ENCODE peak calls at places on chromosomes 7 and 10, in four cellular contexts. U is A549, O is HCT116, H is endothelial cell of umbilical vein. A is an unnamed sample.
A peak's percentile ranks its signal among the peaks of the same experiment; 100 is the strongest.

GRCh38 chr7:32214913-32215312 is 144.7 kb upstream of the PDE1C start:
- DNase-seq in H (no peak), O (no peak), U (no peak), A (no peak)

GRCh38 chr10:17652585-17652984 is 8.6 kb downstream of the STAM start:
- DNase-seq in U (no peak), O (no peak), H (no peak), A (no peak)

GRCh38 chr10:58756126-58756525 is 243.5 kb downstream of the BICC1 start:
- DNase-seq in O (no peak), H (no peak), U (no peak), A (no peak)

GRCh38 chr7:151697942-151698341 is 178.2 kb upstream of the RHEB start:
- DNase-seq in O (no peak), H (no peak), U (no peak), A (peak; percentile 41)

GRCh38 chr10:117431160-117431559 is 55.9 kb upstream of the PDZD8 start:
- DNase-seq in O (peak; percentile 28), H (no peak), U (peak; percentile 21), A (peak; percentile 50)

GRCh38 chr7:100567045-100567730 is 6.5 kb downstream of the SAP25 start:
- DNase-seq in U (no peak), H (no peak), O (no peak), A (no peak)

GRCh38 chr7:155815332-155816191 is 3.3 kb upstream of the SHH start:
- DNase-seq in H (peak; percentile 34), U (peak; percentile 81), O (no peak), A (peak; percentile 73)

GRCh38 chr7:87220734-87221215 is 1.2 kb upstream of the TMEM243 start:
- DNase-seq in H (no peak), U (no peak), O (no peak), A (no peak)

GRCh38 chr7:24894670-24895221 is 85.2 kb downstream of the OSBPL3 start:
- DNase-seq in U (no peak), O (no peak), H (no peak), A (no peak)

GRCh38 chr10:132521041-132521465 is 16.5 kb upstream of the INPP5A start:
- DNase-seq in H (no peak), U (no peak), O (no peak), A (no peak)

GRCh38 chr10:44935201-44935960 is 24.2 kb upstream of the RASSF4 start:
- DNase-seq in H (peak; percentile 38), U (no peak), O (no peak), A (no peak)

GRCh38 chr10:118950190-118950658 is 79.3 kb upstream of the NANOS1 start:
- DNase-seq in U (no peak), O (no peak), H (peak; percentile 53), A (peak; percentile 75)

GRCh38 chr10:28880551-28880950 is 203.2 kb downstream of the BAMBI start:
- DNase-seq in H (no peak), U (no peak), O (no peak), A (no peak)

GRCh38 chr10:31120392-31120791 is 88.7 kb upstream of the ZNF438 start:
- DNase-seq in H (no peak), U (no peak), O (no peak), A (no peak)

GRCh38 chr7:44309271-44310091 is 15.9 kb downstream of the CAMK2B start:
- DNase-seq in H (peak; percentile 56), U (no peak), O (no peak), A (peak; percentile 45)

GRCh38 chr10:87090779-87091178 is 3.9 kb downstream of the GLUD1 start:
- DNase-seq in H (peak; percentile 21), O (no peak), U (no peak), A (no peak)

GRCh38 chr10:34854147-34854601 is 39.1 kb upstream of the PARD3 start:
- DNase-seq in H (peak; percentile 53), U (peak; percentile 18), O (no peak), A (no peak)

GRCh38 chr10:122054046-122055025 is 65.4 kb downstream of the TACC2 start:
- DNase-seq in O (peak; percentile 57), H (peak; percentile 71), U (peak; percentile 55), A (peak; percentile 75)

GRCh38 chr10:114208351-114208750 is 29.2 kb downstream of the TDRD1 start:
- DNase-seq in U (no peak), H (no peak), O (no peak), A (no peak)

GRCh38 chr7:141014091-141014490 is 661 bp downstream of the MRPS33 start:
- DNase-seq in H (no peak), O (no peak), U (peak; percentile 25), A (no peak)

GRCh38 chr7:155340071-155340531 is 42.4 kb downstream of the INSIG1 start:
- DNase-seq in O (no peak), U (no peak), H (no peak), A (no peak)

GRCh38 chr7:55131421-55131929 is 112.7 kb downstream of the EGFR start:
- DNase-seq in U (no peak), O (no peak), H (no peak), A (no peak)

GRCh38 chr7:21806388-21806787 is 139.3 kb downstream of the CDCA7L start:
- DNase-seq in U (no peak), H (no peak), O (no peak), A (no peak)

GRCh38 chr7:131613909-131614308 is 57.5 kb upstream of the PODXL start:
- DNase-seq in H (no peak), O (no peak), U (no peak), A (no peak)

GRCh38 chr7:44914992-44915607 is 29.8 kb upstream of the PURB start:
- DNase-seq in U (no peak), O (no peak), H (no peak), A (no peak)

GRCh38 chr10:132063432-132063831 is 2.3 kb upstream of the JAKMIP3 start:
- DNase-seq in O (no peak), U (no peak), H (no peak), A (no peak)

GRCh38 chr7:6438427-6438826 is 9.3 kb downstream of the DAGLB start:
- DNase-seq in U (no peak), O (no peak), H (peak; percentile 73), A (no peak)

GRCh38 chr10:104353325-104354048 is at the start of gene CFAP58:
- DNase-seq in U (peak; percentile 85), O (peak; percentile 89), H (peak; percentile 88), A (peak; percentile 88)

DNA sequence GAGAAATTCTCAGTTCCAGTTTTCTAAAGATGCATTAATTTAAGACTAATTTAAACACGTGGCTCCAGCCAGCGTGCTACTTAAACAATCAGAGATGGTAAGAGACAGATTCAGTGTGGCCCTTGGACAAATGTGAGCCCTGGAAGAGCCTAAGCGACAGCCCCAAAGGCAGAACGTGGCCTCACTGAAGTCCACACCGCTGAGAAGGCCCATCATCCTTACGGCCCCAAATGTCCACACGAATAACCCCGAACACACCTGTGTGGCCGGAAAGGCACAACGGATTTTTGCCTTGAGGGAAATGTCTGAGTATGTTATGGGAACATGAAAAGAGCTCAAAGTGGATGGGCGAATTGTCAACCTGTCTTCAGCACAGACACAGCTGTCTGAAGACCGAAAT is 3.2 kb downstream of the COX19 start:
- DNase-seq in H (no peak), O (no peak), U (no peak), A (no peak)
- TF ChIP-seq POLR2A in H (no peak), O (no peak), U (no peak), A (no peak)

DNA sequence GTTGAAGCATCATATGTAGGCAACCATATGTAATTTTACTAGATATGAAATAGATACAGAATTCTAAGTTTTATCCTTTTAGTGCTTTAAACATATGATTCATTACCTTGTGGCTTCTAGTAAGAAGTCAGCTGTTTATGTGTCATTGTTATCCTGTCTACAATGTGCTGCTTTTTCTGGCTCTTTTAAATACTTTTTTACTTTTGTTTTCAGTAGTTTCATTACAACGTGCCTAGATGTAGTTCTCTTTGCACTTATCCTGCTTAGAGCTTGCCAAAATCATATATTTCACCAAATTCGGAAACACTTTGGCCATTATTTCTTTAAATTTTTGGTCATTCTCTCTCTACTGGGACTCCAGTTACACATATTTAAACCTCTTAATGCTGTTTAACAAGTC is 26.4 kb downstream of the YAE1 start:
- DNase-seq in H (peak; percentile 82), O (no peak), U (no peak), A (no peak)
- TF ChIP-seq MAX in H (no peak), O (no peak), U (no peak), A (no peak)

GRCh38 chr7:48085433-48085791 is 3.7 kb upstream of the UPP1 start:
- DNase-seq in H (no peak), U (no peak), O (no peak), A (peak; percentile 66)

GRCh38 chr7:48085942-48086341 is 3.1 kb upstream of the UPP1 start:
- DNase-seq in O (no peak), H (no peak), U (no peak), A (no peak)

GRCh38 chr7:48089415-48089975 is 430 bp downstream of the UPP1 start:
- DNase-seq in U (no peak), O (no peak), H (no peak), A (no peak)

GRCh38 chr7:48088559-48089414 is at the start of gene UPP1:
- DNase-seq in O (peak; percentile 73), H (peak; percentile 85), U (peak; percentile 89), A (peak; percentile 99)

GRCh38 chr7:48087349-48087748 is 1.7 kb upstream of the UPP1 start:
- DNase-seq in O (no peak), U (no peak), H (peak; percentile 47), A (peak; percentile 65)
- TF ChIP-seq CTCF in O (no peak), U (no peak), H (no peak), A (no peak)

DNA sequence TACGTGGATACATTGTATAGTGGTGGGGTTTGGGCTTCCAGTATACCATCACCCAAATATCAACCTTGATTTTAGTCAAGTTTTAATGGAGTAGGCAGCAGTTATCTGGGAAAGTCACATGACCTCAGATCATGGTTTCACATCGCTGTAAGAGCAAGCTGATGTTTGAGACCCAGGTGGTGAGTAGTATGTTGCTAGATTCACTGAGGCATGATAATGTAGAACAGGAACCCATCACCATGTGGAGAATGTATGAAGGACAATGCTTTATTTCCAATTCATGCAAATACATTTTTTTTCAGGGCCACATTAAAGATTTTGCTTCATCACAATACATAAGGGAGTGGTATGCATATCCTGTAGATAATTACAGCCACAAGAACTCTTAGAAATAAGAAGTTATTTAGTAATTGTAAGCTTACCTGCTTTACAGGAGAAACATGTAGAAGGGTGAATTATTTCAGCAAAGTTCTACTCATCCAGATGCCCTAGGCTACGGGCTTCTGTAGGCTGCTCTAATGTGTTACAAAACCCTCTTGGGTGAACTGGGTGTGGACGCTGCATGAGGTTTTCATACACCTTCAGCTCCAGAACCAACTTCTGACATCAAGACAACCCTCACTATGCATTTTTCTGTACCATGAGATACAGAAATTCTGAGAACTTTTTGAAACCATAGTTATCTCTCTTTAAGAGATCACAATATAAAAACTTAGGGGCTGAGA is 27.6 kb upstream of the LAMB4 start:
- DNase-seq in O (no peak), H (no peak), U (no peak), A (no peak)
- TF ChIP-seq POLR2A in O (no peak), H (no peak), U (no peak), A (no peak)

A was measured in NB4.